ENCODE peak calls at places on chromosomes 4 and X, in four cellular contexts. V is WTC11, L is GM12878, J is K562. W is an unnamed sample.
A peak's percentile ranks its signal among the peaks of the same experiment; 100 is the strongest.

GRCh38 chr4:143185253-143186107 is 763 bp downstream of the USP38 start:
- DNase-seq in V (peak; percentile 44), L (no peak), J (peak; percentile 48), W (peak; percentile 16)

GRCh38 chr4:2244947-2245786 is 3.2 kb upstream of the HAUS3 start:
- DNase-seq in V (peak; percentile 11), L (no peak), J (no peak), W (peak; percentile 21)

GRCh38 chr4:110682311-110682710 is 59.4 kb upstream of the PITX2 start:
- DNase-seq in V (no peak), L (no peak), J (no peak), W (no peak)

GRCh38 chrX:38651625-38652601 is 90.6 kb downstream of the TSPAN7 start:
- DNase-seq in V (no peak), L (no peak), J (no peak), W (no peak)

GRCh38 chrX:109928596-109929335 is 74.1 kb upstream of the TMEM164 start:
- DNase-seq in V (no peak), L (no peak), J (no peak), W (no peak)

GRCh38 chr4:48491514-48492176 is 1.6 kb downstream of the ZAR1 start:
- DNase-seq in V (peak; percentile 16), L (no peak), J (no peak), W (no peak)

GRCh38 chr4:108356209-108356535 is 187.4 kb upstream of the LEF1 start:
- DNase-seq in V (no peak), L (no peak), J (no peak), W (no peak)

GRCh38 chrX:49039598-49040375 is 3.4 kb downstream of the TFE3 start:
- DNase-seq in V (peak; percentile 85), L (no peak), J (peak; percentile 97), W (peak; percentile 82)

GRCh38 chr4:140681201-140681600 is 75.0 kb downstream of the TBC1D9 start:
- DNase-seq in V (no peak), L (no peak), J (no peak), W (no peak)

GRCh38 chr4:16457944-16458343 is 231.7 kb upstream of the TAPT1 start:
- DNase-seq in V (no peak), L (no peak), J (no peak), W (no peak)

GRCh38 chr4:35247047-35247446 is 997.3 kb downstream of the ARAP2 start:
- DNase-seq in V (no peak), L (no peak), J (no peak), W (no peak)

GRCh38 chrX:15299945-15300851 is 15.2 kb downstream of the ASB11 start:
- DNase-seq in V (no peak), L (no peak), J (peak; percentile 27), W (peak; percentile 7)

GRCh38 chr4:22237155-22237751 is 278.6 kb downstream of the ADGRA3 start:
- DNase-seq in V (peak; percentile 91), L (no peak), J (peak; percentile 8), W (peak; percentile 15)

GRCh38 chr4:47468686-47469365 is 5.3 kb upstream of the COMMD8 start:
- DNase-seq in V (no peak), L (no peak), J (no peak), W (no peak)

GRCh38 chr4:129514852-129515251 is 418.9 kb downstream of the C4orf33 start:
- DNase-seq in V (no peak), L (no peak), J (no peak), W (no peak)

GRCh38 chr4:85780664-85781063 is 305.7 kb downstream of the ARHGAP24 start:
- DNase-seq in V (no peak), L (no peak), J (no peak), W (no peak)

GRCh38 chr4:85777908-85778808 is 303.2 kb downstream of the ARHGAP24 start:
- DNase-seq in V (no peak), L (peak; percentile 59), J (no peak), W (no peak)

GRCh38 chr4:85779165-85779564 is 304.2 kb downstream of the ARHGAP24 start:
- DNase-seq in V (no peak), L (no peak), J (no peak), W (no peak)

GRCh38 chr4:85776579-85776978 is 301.6 kb downstream of the ARHGAP24 start:
- DNase-seq in V (no peak), L (no peak), J (no peak), W (no peak)

GRCh38 chr4:85778809-85779124 is 303.8 kb downstream of the ARHGAP24 start:
- DNase-seq in V (no peak), L (no peak), J (no peak), W (no peak)
- TF ChIP-seq CBFB in V (no peak), L (no peak), J (no peak), W (no peak)

GRCh38 chr4:134567461-134567860 is 365.9 kb upstream of the PABPC4L start:
- DNase-seq in V (no peak), L (no peak), J (no peak), W (no peak)
- TF ChIP-seq CBFB in V (no peak), L (no peak), J (no peak), W (no peak)

GRCh38 chrX:128699716-128700285 is 647.6 kb upstream of the ACTRT1 start:
- DNase-seq in V (no peak), L (no peak), J (no peak), W (no peak)

GRCh38 chrX:128698528-128698927 is 646.3 kb upstream of the ACTRT1 start:
- DNase-seq in V (no peak), L (no peak), J (no peak), W (no peak)
- TF ChIP-seq CBFB in V (no peak), L (no peak), J (no peak), W (no peak)

GRCh38 chrX:4550018-4550417 is 836.6 kb upstream of the PRKX start:
- DNase-seq in V (peak; percentile 13), L (no peak), J (no peak), W (no peak)
- TF ChIP-seq CBFB in V (no peak), L (no peak), J (no peak), W (no peak)

DNA sequence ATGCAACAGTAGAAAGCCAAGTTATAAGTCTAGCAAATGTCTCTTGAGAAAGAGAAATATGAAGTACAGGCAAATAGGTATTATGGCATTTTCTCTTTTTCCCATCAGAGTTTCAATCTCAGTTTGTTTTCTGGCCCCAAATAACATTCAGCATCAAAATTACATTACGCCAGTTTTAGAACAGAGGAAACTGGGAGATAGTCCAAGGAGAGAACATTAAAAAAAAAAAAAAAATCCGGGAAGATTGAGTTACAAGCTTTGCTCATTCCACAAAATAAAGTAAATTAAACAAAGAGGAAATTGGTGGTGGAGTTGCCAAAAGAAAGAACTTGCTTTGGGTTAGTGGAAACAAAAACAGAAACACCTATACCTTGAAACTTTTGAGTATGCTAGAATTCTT is 50.4 kb upstream of the IL13RA2 start:
- DNase-seq in V (no peak), L (no peak), J (no peak), W (no peak)
- TF ChIP-seq CBFB in V (no peak), L (no peak), J (no peak), W (no peak)

DNA sequence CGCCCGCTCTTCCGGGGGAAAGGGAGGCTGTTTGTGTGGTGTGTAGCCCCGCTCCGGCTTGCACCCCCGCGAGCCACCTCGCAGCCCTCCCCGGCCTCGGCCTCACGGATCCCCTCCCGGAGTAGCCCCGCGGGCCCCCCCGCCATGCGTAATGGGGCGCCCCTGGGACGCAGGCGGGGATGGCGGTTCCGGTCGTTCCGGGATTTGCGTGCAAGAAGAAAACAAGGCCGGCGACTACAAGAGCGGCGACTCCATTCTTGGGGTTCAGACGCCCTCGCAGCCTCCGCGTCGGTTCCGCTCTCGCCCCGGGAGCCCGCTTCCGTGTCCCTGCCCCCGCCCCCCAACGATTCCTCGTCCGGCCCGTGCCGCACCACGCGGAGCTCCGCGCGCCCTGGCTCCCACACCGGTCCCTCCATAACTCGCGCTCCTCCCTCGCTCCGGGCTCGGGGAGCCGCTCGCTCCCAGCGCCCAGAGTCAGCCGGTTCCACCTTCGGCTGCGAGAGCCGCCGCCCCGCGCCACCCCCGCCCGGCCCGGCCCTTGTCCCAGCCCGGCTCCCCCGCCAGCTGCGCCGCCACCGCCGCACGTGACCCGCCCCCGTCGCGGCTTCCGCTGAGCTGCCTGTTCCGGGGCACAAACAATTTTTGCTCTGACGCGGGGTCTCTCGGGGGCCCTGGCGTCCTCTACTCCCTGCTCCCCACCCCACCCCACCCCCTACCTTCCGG is 78.7 kb upstream of the BCOR start:
- DNase-seq in V (peak; percentile 48), L (no peak), J (peak; percentile 73), W (peak; percentile 35)
- TF ChIP-seq CBFB in V (no peak), L (no peak), J (no peak), W (no peak)

GRCh38 chrX:125378205-125378604 is 58.5 kb downstream of the TEX13C start:
- DNase-seq in V (no peak), L (no peak), J (peak; percentile 10), W (no peak)
- TF ChIP-seq CBFB in V (no peak), L (no peak), J (no peak), W (no peak)

GRCh38 chr4:141890279-141890678 is 253.9 kb downstream of the IL15 start:
- DNase-seq in V (no peak), L (no peak), J (peak; percentile 68), W (no peak)

GRCh38 chr4:141884070-141884469 is 247.7 kb downstream of the IL15 start:
- DNase-seq in V (no peak), L (no peak), J (no peak), W (no peak)

GRCh38 chr4:141885112-141885511 is 248.7 kb downstream of the IL15 start:
- DNase-seq in V (no peak), L (no peak), J (no peak), W (peak; percentile 16)
- TF ChIP-seq CBFB in V (no peak), L (no peak), J (no peak), W (no peak)

GRCh38 chr4:83197555-83198235 is 83.2 kb upstream of the PLAC8 start:
- DNase-seq in V (no peak), L (no peak), J (no peak), W (peak; percentile 83)
- TF ChIP-seq CBFB in V (no peak), L (no peak), J (no peak), W (no peak)